ENCODE peak calls at places on chromosomes 7 and 10, in six cellular contexts. O, V, N, K, F and Y are unnamed samples.

GRCh38 chr10:3955493-3955892 is 170.5 kb upstream of the KLF6 start:
- DNase-seq in O (no peak), V (peak), N (no peak), K (peak), F (no peak), Y (no peak)

GRCh38 chr7:22329816-22330524 is 27.0 kb downstream of the RAPGEF5 start:
- DNase-seq in O (no peak), V (peak), N (no peak), K (peak), F (no peak), Y (no peak)

GRCh38 chr10:70940834-70941568 is 52.6 kb upstream of the PCBD1 start:
- DNase-seq in O (no peak), V (no peak), N (no peak), K (peak), F (no peak), Y (peak)

GRCh38 chr7:5420841-5421625 is 2.6 kb downstream of the TNRC18 start:
- DNase-seq in O (no peak), V (peak), N (no peak), K (no peak), F (no peak), Y (peak)

GRCh38 chr7:110675383-110676103 is 415.4 kb upstream of the LRRN3 start:
- DNase-seq in O (no peak), V (no peak), N (no peak), K (no peak), F (no peak), Y (no peak)

GRCh38 chr10:84352251-84352842 is 24.0 kb downstream of the CCSER2 start:
- DNase-seq in O (peak), V (peak), N (peak), K (peak), F (peak), Y (peak)

GRCh38 chr10:60465801-60466200 is 76.1 kb upstream of the ANK3 start:
- DNase-seq in O (no peak), V (no peak), N (no peak), K (no peak), F (no peak), Y (peak)

GRCh38 chr7:69994907-69995542 is 396.8 kb downstream of the AUTS2 start:
- DNase-seq in O (no peak), V (no peak), N (no peak), K (no peak), F (no peak), Y (no peak)

GRCh38 chr7:4556868-4557620 is 125.1 kb upstream of the FOXK1 start:
- DNase-seq in O (no peak), V (no peak), N (no peak), K (no peak), F (no peak), Y (peak)

GRCh38 chr7:24715661-24716479 is 41.4 kb downstream of the GSDME start:
- DNase-seq in O (no peak), V (peak), N (no peak), K (peak), F (no peak), Y (no peak)

GRCh38 chr10:88858493-88858892 is 6.8 kb upstream of the ANKRD22 start:
- DNase-seq in O (no peak), V (no peak), N (no peak), K (peak), F (no peak), Y (no peak)

GRCh38 chr7:70700055-70700934 is 431.6 kb upstream of the GALNT17 start:
- DNase-seq in O (no peak), V (no peak), N (no peak), K (no peak), F (no peak), Y (no peak)

GRCh38 chr10:21334891-21335696 is 190.4 kb downstream of the SKIDA1 start:
- DNase-seq in O (no peak), V (no peak), N (no peak), K (peak), F (no peak), Y (peak)

GRCh38 chr10:16519908-16520861 is 1.5 kb downstream of the C1QL3 start:
- DNase-seq in O (no peak), V (peak), N (no peak), K (peak), F (no peak), Y (no peak)

GRCh38 chr10:128215733-128216132 is 89.5 kb upstream of the MKI67 start:
- DNase-seq in O (no peak), V (no peak), N (no peak), K (no peak), F (no peak), Y (no peak)

GRCh38 chr7:65892832-65893231 is 20.0 kb downstream of the VKORC1L1 start:
- DNase-seq in O (no peak), V (no peak), N (no peak), K (no peak), F (no peak), Y (no peak)

GRCh38 chr10:75462865-75463264 is 31.4 kb downstream of the LRMDA start:
- DNase-seq in O (no peak), V (no peak), N (no peak), K (no peak), F (no peak), Y (no peak)

GRCh38 chr10:58512470-58513188 is at the start of gene BICC1:
- DNase-seq in O (no peak), V (peak), N (no peak), K (peak), F (no peak), Y (peak)

GRCh38 chr10:10403762-10404161 is 613.9 kb upstream of the CELF2 start:
- DNase-seq in O (no peak), V (no peak), N (no peak), K (no peak), F (no peak), Y (no peak)

GRCh38 chr7:64045301-64046040 is at the start of gene ZNF727:
- DNase-seq in O (no peak), V (no peak), N (no peak), K (no peak), F (no peak), Y (no peak)

GRCh38 chr7:24907311-24907886 is 72.6 kb downstream of the OSBPL3 start:
- DNase-seq in O (no peak), V (no peak), N (peak), K (no peak), F (peak), Y (no peak)

GRCh38 chr10:120586471-120586872 is 129.4 kb downstream of the PLPP4 start:
- DNase-seq in O (no peak), V (no peak), N (no peak), K (no peak), F (no peak), Y (no peak)

GRCh38 chr10:61987951-61988379 is 86.5 kb downstream of the ARID5B start:
- DNase-seq in O (no peak), V (no peak), N (no peak), K (no peak), F (no peak), Y (no peak)

GRCh38 chr7:113289140-113289740 is 170.9 kb upstream of the SMIM30 start:
- DNase-seq in O (no peak), V (no peak), N (no peak), K (peak), F (no peak), Y (no peak)

GRCh38 chr7:152328234-152328633 is 107.6 kb downstream of the KMT2C start:
- DNase-seq in O (no peak), V (no peak), N (no peak), K (no peak), F (no peak), Y (no peak)

GRCh38 chr7:22331704-22332103 is 25.2 kb downstream of the RAPGEF5 start:
- DNase-seq in O (no peak), V (no peak), N (no peak), K (no peak), F (no peak), Y (no peak)

GRCh38 chr7:42217548-42217947 is 19.5 kb downstream of the GLI3 start:
- DNase-seq in O (no peak), V (no peak), N (no peak), K (no peak), F (no peak), Y (no peak)

GRCh38 chr7:129258649-129259389 is 34.0 kb downstream of the AHCYL2 start:
- DNase-seq in O (no peak), V (no peak), N (no peak), K (no peak), F (no peak), Y (no peak)

GRCh38 chr7:42342381-42342780 is 105.4 kb upstream of the GLI3 start:
- DNase-seq in O (no peak), V (no peak), N (no peak), K (no peak), F (no peak), Y (no peak)

GRCh38 chr7:37016073-37016878 is 292.0 kb upstream of the AOAH start:
- DNase-seq in O (no peak), V (no peak), N (no peak), K (no peak), F (no peak), Y (no peak)

GRCh38 chr10:7409045-7409731 is 1.6 kb downstream of the SFMBT2 start:
- DNase-seq in O (peak), V (peak), N (no peak), K (peak), F (peak), Y (no peak)

GRCh38 chr7:140397784-140398750 is at the start of gene SLC37A3:
- DNase-seq in O (peak), V (peak), N (peak), K (peak), F (peak), Y (peak)

GRCh38 chr10:31320179-31320597 is 1.2 kb downstream of the ZEB1 start:
- DNase-seq in O (peak), V (peak), N (peak), K (peak), F (peak), Y (peak)

GRCh38 chr10:89481662-89482061 is 53.7 kb downstream of the SLC16A12 start:
- DNase-seq in O (no peak), V (no peak), N (no peak), K (peak), F (no peak), Y (no peak)